ENCODE peak calls at places on chromosomes 4 and X, in four cellular contexts. S is fibroblast of mammary gland, H is neural crest cell, Z is astrocyte of the spinal cord. F is an unnamed sample.
A peak's percentile ranks its signal among the peaks of the same experiment; 100 is the strongest.

GRCh38 chrX:107628662-107629532 is 587 bp downstream of the PRPS1 start:
- DNase-seq in S (peak; percentile 24), Z (peak; percentile 27), H (peak; percentile 3), F (peak; percentile 80)

GRCh38 chr4:136412708-136413107 is 1119.6 kb downstream of the PCDH18 start:
- DNase-seq in H (no peak), S (peak; percentile 40), Z (peak; percentile 29), F (no peak)

GRCh38 chrX:101619336-101619735 is 1.5 kb upstream of the ARMCX6 start:
- DNase-seq in Z (peak; percentile 18), S (no peak), H (no peak), F (peak; percentile 63)

GRCh38 chr4:121677524-121677923 is 19.3 kb downstream of the ANXA5 start:
- DNase-seq in H (no peak), Z (no peak), S (no peak), F (no peak)

GRCh38 chrX:140762061-140762460 is 52.5 kb downstream of the LINC00632 start:
- DNase-seq in S (peak; percentile 76), Z (peak; percentile 68), H (peak; percentile 52), F (peak; percentile 77)

GRCh38 chrX:147953976-147954375 is 27.2 kb upstream of the FMR1NB start:
- DNase-seq in Z (no peak), S (peak; percentile 4), H (no peak), F (no peak)

GRCh38 chr4:145626623-145626982 is 7.4 kb downstream of the MMAA start:
- DNase-seq in H (no peak), Z (no peak), S (no peak), F (no peak)

GRCh38 chr4:85430697-85431096 is 44.3 kb upstream of the ARHGAP24 start:
- DNase-seq in H (no peak), Z (no peak), S (no peak), F (no peak)

GRCh38 chr4:141658316-141658715 is 21.9 kb downstream of the IL15 start:
- DNase-seq in Z (no peak), S (no peak), H (no peak), F (no peak)

GRCh38 chr4:187908079-187908501 is 87.5 kb upstream of the ZFP42 start:
- DNase-seq in Z (peak; percentile 68), S (peak; percentile 79), H (no peak), F (no peak)

GRCh38 chr4:36292551-36293188 is 11.3 kb downstream of the DTHD1 start:
- DNase-seq in S (no peak), Z (peak; percentile 26), H (no peak), F (no peak)

GRCh38 chr4:146134761-146135160 is 40.8 kb upstream of the LSM6 start:
- DNase-seq in Z (peak; percentile 56), H (no peak), S (peak; percentile 23), F (no peak)

GRCh38 chrX:48083212-48083611 is 11.8 kb upstream of the ZNF630 start:
- DNase-seq in H (peak; percentile 32), Z (peak; percentile 47), S (peak; percentile 43), F (peak; percentile 74)

GRCh38 chrX:33336783-33337182 is 125.4 kb upstream of the DMD start:
- DNase-seq in Z (peak; percentile 8), S (peak; percentile 29), H (peak; percentile 34), F (peak; percentile 62)

GRCh38 chr4:166957451-166957850 is 276.8 kb downstream of the SPOCK3 start:
- DNase-seq in Z (peak; percentile 9), S (no peak), H (no peak), F (no peak)

GRCh38 chrX:24465524-24465850 is 401 bp downstream of the PDK3 start:
- DNase-seq in H (no peak), S (no peak), Z (no peak), F (no peak)
- TF ChIP-seq CTCF in H (no peak), S (no peak), Z (no peak), F (no peak)

DNA sequence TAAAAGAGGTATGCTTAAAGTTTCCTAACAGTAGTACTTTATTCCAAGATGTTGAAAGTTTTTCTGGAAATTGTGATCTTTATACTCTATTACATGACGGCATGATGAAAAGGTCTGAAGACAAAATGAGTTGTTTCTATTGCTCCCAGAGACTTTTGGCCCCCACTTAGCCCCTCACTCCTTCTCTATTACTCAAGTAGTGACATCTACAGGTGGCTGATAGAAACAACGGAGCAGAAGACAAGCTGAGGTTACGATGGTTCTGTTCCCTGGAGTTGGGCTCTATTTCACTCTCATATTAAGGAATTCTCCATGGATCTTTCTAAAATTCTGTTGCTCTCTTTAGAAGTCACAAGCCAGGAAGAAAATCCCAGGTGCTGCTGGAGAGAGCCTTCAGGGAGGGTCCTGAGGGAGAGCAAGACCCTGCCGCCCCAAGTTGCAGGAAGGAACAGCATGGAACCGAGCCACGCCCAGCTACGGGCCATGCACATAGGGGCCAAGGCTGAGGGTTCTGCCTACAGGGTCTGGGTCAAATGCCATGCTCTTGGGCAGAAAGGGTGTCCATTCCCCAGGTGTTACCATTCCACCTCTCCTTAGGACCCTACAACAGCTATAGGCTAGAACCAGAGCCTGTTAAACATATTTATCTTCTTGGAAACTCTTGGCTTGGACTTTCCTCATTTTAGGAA is 22.7 kb downstream of the RPL9 start:
- DNase-seq in S (no peak), Z (no peak), H (no peak), F (no peak)
- TF ChIP-seq CTCF in S (peak; percentile 17), Z (peak; percentile 27), H (no peak), F (peak; percentile 69)

GRCh38 chr4:4680758-4681157 is 138.9 kb upstream of the STX18 start:
- DNase-seq in Z (no peak), S (no peak), H (no peak), F (no peak)

GRCh38 chr4:4680243-4680642 is 138.4 kb upstream of the STX18 start:
- DNase-seq in H (no peak), S (no peak), Z (no peak), F (no peak)

GRCh38 chr4:4675636-4676035 is 133.8 kb upstream of the STX18 start:
- DNase-seq in H (no peak), S (no peak), Z (no peak), F (no peak)

GRCh38 chr4:4675051-4675581 is 133.3 kb upstream of the STX18 start:
- DNase-seq in S (no peak), H (no peak), Z (no peak), F (no peak)

DNA sequence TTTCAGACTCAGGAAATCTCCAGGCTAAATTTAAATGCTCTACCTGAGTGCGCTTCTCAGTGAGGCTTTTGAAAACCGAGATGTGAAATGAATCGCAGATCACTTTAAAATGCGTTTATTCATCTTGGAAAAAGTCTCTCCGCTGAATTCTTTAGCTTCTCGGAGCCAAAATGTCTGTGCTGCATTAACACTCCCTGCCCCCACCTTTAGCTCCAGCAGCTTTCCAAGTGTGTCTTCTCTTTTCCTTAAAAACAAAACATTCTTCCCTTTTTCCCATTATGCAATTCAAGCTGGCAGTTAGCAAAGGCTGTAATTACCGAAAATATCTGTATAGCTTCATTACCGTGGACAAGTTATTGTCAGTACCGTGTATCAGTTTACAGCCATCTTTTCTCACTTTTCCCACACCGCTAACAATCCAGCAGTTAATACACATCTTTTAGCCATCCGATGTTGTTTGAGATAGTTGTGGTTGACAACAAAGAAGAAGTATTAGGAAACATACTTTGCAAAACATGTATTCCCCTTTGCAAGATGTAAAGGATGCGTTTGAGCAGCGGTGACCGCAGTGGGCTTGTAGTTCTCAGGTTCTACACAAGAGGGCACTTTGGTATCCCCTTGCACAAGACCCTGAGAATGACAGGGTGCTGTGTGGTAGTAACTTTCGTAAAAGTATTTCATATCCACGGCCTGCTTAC is 136.1 kb upstream of the STX18 start:
- DNase-seq in S (peak; percentile 80), H (peak; percentile 46), Z (peak; percentile 63), F (peak; percentile 85)
- TF ChIP-seq CTCF in S (peak; percentile 97), H (peak; percentile 71), Z (peak; percentile 79), F (peak; percentile 94)

DNA sequence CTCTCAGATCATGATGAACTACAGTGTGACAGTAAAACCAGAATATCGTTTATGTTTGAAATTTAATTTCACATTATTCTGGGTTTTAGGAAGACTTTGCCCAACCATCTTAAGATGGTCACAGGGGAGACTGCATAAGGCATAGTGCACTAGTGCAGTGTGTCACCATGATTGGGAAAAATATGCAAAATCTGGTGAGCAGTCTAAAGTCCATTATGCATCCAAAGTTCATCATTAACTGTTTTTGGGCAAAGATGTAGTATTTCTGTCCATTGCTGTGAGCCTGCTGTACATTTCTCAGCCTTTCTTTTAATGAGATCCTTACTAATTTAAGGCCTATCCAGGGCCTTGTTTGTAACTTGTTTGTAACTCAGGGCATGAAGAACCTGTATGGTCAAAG is 11.3 kb upstream of the MFAP3L start:
- DNase-seq in S (no peak), Z (no peak), H (no peak), F (no peak)
- TF ChIP-seq CTCF in S (no peak), Z (no peak), H (no peak), F (no peak)

GRCh38 chr4:87219648-87220093 is 747 bp downstream of the KLHL8 start:
- DNase-seq in H (peak; percentile 36), S (peak; percentile 34), Z (no peak), F (peak; percentile 77)
- TF ChIP-seq CTCF in H (peak; percentile 61), S (peak; percentile 24), Z (peak; percentile 33), F (peak; percentile 69)

GRCh38 chrX:39258331-39258730 is 457.1 kb downstream of the MID1IP1 start:
- DNase-seq in S (no peak), H (no peak), Z (no peak), F (peak; percentile 75)

GRCh38 chrX:39263946-39264483 is 462.8 kb downstream of the MID1IP1 start:
- DNase-seq in Z (no peak), H (no peak), S (no peak), F (no peak)

GRCh38 chrX:39262641-39263040 is 461.4 kb downstream of the MID1IP1 start:
- DNase-seq in S (no peak), Z (no peak), H (no peak), F (no peak)

GRCh38 chrX:39260965-39261364 is 459.7 kb downstream of the MID1IP1 start:
- DNase-seq in H (no peak), Z (no peak), S (peak; percentile 46), F (no peak)

DNA sequence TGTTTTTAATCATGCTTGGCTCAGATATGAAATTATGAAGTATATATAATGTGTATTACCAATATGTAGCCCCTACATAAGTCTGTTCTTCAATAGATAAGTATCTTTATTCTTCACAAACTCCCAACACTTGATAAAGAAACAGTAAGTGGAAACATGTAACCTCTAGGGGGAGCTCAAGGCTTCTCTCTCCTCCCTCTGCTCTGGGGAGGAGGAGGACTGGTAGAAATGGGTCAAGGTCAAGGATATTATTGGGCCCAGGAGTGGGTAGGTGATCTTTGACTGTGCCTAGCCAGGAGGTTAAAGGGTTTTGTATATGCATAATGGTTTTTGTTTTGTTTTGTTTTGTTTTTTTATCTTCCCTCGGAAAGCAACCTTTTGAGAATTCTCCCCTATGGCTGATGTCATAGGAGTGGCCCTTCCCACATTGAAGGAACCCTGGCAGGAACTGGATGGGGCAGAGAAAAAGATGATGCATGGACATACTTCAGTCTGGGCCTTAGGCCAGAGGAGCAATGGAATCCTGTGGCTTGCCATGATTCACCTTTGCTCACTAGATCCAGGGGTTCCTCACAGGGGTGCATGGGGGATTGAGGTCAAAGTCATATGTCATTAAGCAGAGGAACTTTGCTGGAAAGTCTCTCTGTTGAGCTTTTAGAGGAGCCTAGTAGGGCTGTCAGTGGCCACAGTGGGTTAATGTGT is 460.3 kb downstream of the MID1IP1 start:
- DNase-seq in S (peak; percentile 68), H (peak; percentile 1), Z (peak; percentile 24), F (peak; percentile 54)
- TF ChIP-seq CTCF in S (peak; percentile 55), H (peak; percentile 64), Z (peak; percentile 38), F (peak; percentile 80)

GRCh38 chr4:111842336-111842735 is 302.9 kb upstream of the FAM241A start:
- DNase-seq in H (no peak), Z (no peak), S (peak; percentile 69), F (no peak)
- TF ChIP-seq CTCF in H (no peak), Z (no peak), S (no peak), F (no peak)

DNA sequence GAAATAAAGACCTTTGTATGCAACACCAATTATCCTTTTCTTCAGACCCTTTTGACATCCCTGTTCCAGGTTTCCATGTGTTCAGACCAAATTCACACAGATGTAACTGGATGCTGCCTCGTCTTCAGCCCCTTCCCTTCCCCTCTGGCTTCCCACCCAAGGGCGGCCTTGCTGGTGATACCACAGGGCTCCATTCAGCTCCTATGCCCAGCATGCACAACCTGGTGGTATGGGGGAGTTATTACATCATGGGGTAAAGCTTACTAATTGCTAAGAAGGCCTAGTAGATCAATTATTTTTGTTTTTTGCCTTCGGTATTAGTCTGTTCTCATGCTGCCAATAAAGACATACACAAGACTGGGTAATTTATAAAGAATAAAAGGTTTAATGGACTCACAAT is 317.0 kb upstream of the CXXC4 start:
- DNase-seq in H (no peak), S (no peak), Z (no peak), F (peak; percentile 50)
- TF ChIP-seq CTCF in H (no peak), S (no peak), Z (no peak), F (peak; percentile 60)